ENCODE peak calls at places on chromosomes 3 and 15, in ten cellular contexts. W is adrenal gland, K is fibroblast of pulmonary artery, L is IMR-90, Y is endodermal cell, V is pancreas, Q is esophagus muscularis mucosa, G is GM12864, O is HCT116, C is SK-N-SH. M is an unnamed sample.

GRCh38 chr3:146271180-146271579 is 20.3 kb upstream of the PLSCR4 start:
- DNase-seq in V (no peak), O (no peak), Q (no peak), L (no peak), Y (no peak), C (no peak), W (no peak), K (no peak), G (no peak), M (no peak)

GRCh38 chr3:180870008-180870733 is 42.3 kb upstream of the FXR1 start:
- DNase-seq in G (no peak), O (no peak), Q (no peak), W (no peak), Y (peak), C (no peak), L (no peak), K (peak), V (peak), M (no peak)

GRCh38 chr3:31840252-31840651 is 140.8 kb downstream of the OSBPL10 start:
- DNase-seq in G (no peak), Q (peak), L (no peak), Y (no peak), K (no peak), V (no peak), W (no peak), C (no peak), O (no peak), M (no peak)

GRCh38 chr3:15581471-15582394 is 19.6 kb downstream of the HACL1 start:
- DNase-seq in K (no peak), L (no peak), G (no peak), Q (no peak), V (no peak), C (no peak), W (no peak), Y (no peak), O (no peak), M (no peak)

GRCh38 chr15:42082141-42082540 is 12.2 kb downstream of the PLA2G4D start:
- DNase-seq in Q (no peak), W (no peak), C (no peak), G (no peak), L (no peak), V (peak), Y (no peak), O (no peak), K (no peak), M (no peak)

GRCh38 chr3:25507811-25508210 is 79.7 kb downstream of the RARB start:
- DNase-seq in Q (no peak), O (no peak), Y (no peak), L (no peak), C (no peak), W (no peak), K (no peak), G (no peak), V (no peak), M (no peak)

GRCh38 chr15:52575072-52575471 is 6.2 kb upstream of the ARPP19 start:
- DNase-seq in L (no peak), V (no peak), Y (no peak), W (no peak), Q (no peak), C (no peak), G (no peak), O (no peak), K (no peak), M (no peak)

GRCh38 chr15:80530737-80531365 is 126.7 kb downstream of the ARNT2 start:
- DNase-seq in L (peak), W (no peak), C (no peak), K (peak), V (no peak), Q (peak), Y (no peak), G (no peak), O (no peak), M (no peak)

GRCh38 chr15:66161575-66162118 is 91.9 kb downstream of the MEGF11 start:
- DNase-seq in Q (no peak), O (no peak), K (no peak), L (no peak), G (no peak), W (no peak), V (no peak), Y (no peak), C (no peak), M (no peak)

GRCh38 chr3:141049681-141050080 is 1.5 kb upstream of the SPSB4 start:
- DNase-seq in W (no peak), C (peak), V (no peak), G (no peak), O (no peak), Y (peak), Q (peak), K (no peak), L (no peak), M (peak)

GRCh38 chr3:141050576-141050912 is 603 bp upstream of the SPSB4 start:
- DNase-seq in V (no peak), O (no peak), K (no peak), L (no peak), W (no peak), Q (no peak), C (no peak), Y (peak), G (no peak), M (peak)

GRCh38 chr3:141051641-141052569 is 758 bp downstream of the SPSB4 start:
- DNase-seq in W (no peak), O (no peak), Y (peak), G (no peak), C (peak), V (peak), L (peak), Q (peak), K (no peak), M (no peak)

GRCh38 chr3:141052570-141053069 is 1.5 kb downstream of the SPSB4 start:
- DNase-seq in C (peak), W (no peak), V (peak), G (no peak), L (no peak), Q (peak), K (no peak), O (no peak), Y (peak), M (no peak)

GRCh38 chr3:141050913-141051632 is at the start of gene SPSB4:
- DNase-seq in C (peak), O (peak), K (peak), V (peak), Q (peak), Y (peak), G (no peak), L (peak), W (no peak), M (peak)
- TF ChIP-seq CTCF in C (no peak), O (no peak), K (no peak), V (peak), Q (peak), Y (peak), G (no peak), L (peak), W (peak), M (peak)

GRCh38 chr3:9278498-9278897 is 29.1 kb upstream of the SRGAP3 start:
- DNase-seq in K (no peak), O (no peak), Y (no peak), G (no peak), V (no peak), L (no peak), C (no peak), W (no peak), Q (no peak), M (no peak)

GRCh38 chr3:9278085-9278484 is 28.6 kb upstream of the SRGAP3 start:
- DNase-seq in W (no peak), L (no peak), Q (no peak), V (no peak), O (no peak), Y (no peak), C (no peak), G (no peak), K (no peak), M (no peak)

GRCh38 chr3:9276761-9277370 is 27.4 kb upstream of the SRGAP3 start:
- DNase-seq in C (no peak), O (no peak), G (no peak), Q (no peak), V (no peak), W (no peak), L (no peak), Y (no peak), K (no peak), M (no peak)

GRCh38 chr3:9279959-9280358 is 30.5 kb upstream of the SRGAP3 start:
- DNase-seq in G (no peak), Q (no peak), Y (no peak), C (peak), W (no peak), O (no peak), L (peak), K (no peak), V (no peak), M (no peak)

GRCh38 chr3:9280477-9281219 is 31.2 kb upstream of the SRGAP3 start:
- DNase-seq in V (no peak), K (peak), G (no peak), Y (peak), L (no peak), C (peak), O (no peak), W (no peak), Q (no peak), M (no peak)
- TF ChIP-seq CTCF in V (no peak), K (no peak), G (no peak), Y (no peak), L (no peak), C (no peak), O (no peak), W (no peak), Q (no peak), M (no peak)

GRCh38 chr3:38526792-38527191 is 30.7 kb downstream of the EXOG start:
- DNase-seq in Q (no peak), G (no peak), W (no peak), Y (no peak), K (no peak), L (no peak), C (no peak), V (no peak), O (no peak), M (no peak)

GRCh38 chr3:38532529-38532928 is 36.4 kb downstream of the EXOG start:
- DNase-seq in G (no peak), W (no peak), L (no peak), V (no peak), O (no peak), C (no peak), Y (no peak), Q (no peak), K (no peak), M (no peak)

GRCh38 chr3:38524141-38524739 is 28.1 kb downstream of the EXOG start:
- DNase-seq in W (no peak), V (no peak), Q (no peak), C (no peak), L (peak), K (no peak), Y (no peak), G (no peak), O (no peak), M (no peak)

GRCh38 chr3:38533285-38533994 is 37.3 kb downstream of the EXOG start:
- DNase-seq in L (no peak), V (no peak), W (no peak), Y (peak), G (no peak), Q (peak), O (no peak), C (peak), K (no peak), M (no peak)

GRCh38 chr3:38528457-38528856 is 32.3 kb downstream of the EXOG start:
- DNase-seq in V (no peak), L (no peak), Y (peak), K (no peak), O (no peak), W (no peak), C (peak), G (no peak), Q (no peak), M (no peak)
- TF ChIP-seq CTCF in V (no peak), L (no peak), Y (peak), K (no peak), O (peak), W (no peak), C (no peak), G (no peak), Q (no peak), M (no peak)

DNA sequence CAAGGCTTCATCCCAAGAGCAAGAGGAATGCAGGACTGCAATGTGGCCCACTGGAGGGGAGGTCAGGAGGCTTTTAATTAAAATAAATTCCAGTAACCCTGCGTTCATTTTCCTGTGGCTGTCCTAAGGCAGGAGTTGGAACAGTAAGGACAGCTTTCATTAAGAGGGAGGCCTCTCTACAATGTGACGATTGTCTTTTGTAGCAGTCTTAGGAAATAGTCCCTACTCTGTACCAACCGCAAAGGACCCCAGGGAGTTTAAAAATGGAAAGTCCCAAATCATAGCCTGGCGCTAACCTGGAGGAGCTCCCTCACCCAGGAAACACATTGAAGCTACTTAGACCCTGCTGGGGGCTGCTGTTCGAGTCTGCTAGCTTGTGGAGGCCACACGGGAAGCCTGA is 62.8 kb downstream of the SYNM start:
- DNase-seq in V (no peak), G (no peak), W (no peak), Q (no peak), C (no peak), Y (no peak), L (no peak), O (no peak), K (no peak), M (no peak)
- TF ChIP-seq CTCF in V (no peak), G (no peak), W (no peak), Q (no peak), C (no peak), Y (no peak), L (no peak), O (no peak), K (no peak), M (no peak)

GRCh38 chr3:123072152-123072551 is 5.3 kb downstream of the PDIA5 start:
- DNase-seq in Q (no peak), Y (peak), G (no peak), K (peak), V (no peak), O (no peak), W (peak), C (no peak), L (no peak), M (no peak)

GRCh38 chr3:123071581-123071980 is 4.8 kb downstream of the PDIA5 start:
- DNase-seq in G (no peak), L (no peak), K (no peak), W (no peak), O (no peak), Q (no peak), Y (peak), V (no peak), C (no peak), M (no peak)

GRCh38 chr3:123070471-123070870 is 3.6 kb downstream of the PDIA5 start:
- DNase-seq in V (no peak), Q (no peak), C (peak), G (no peak), L (no peak), W (no peak), Y (peak), O (no peak), K (no peak), M (no peak)

GRCh38 chr3:123072564-123072963 is 5.7 kb downstream of the PDIA5 start:
- DNase-seq in V (no peak), O (no peak), Q (no peak), L (no peak), W (no peak), Y (no peak), C (no peak), G (no peak), K (no peak), M (no peak)

GRCh38 chr3:123071146-123071545 is 4.3 kb downstream of the PDIA5 start:
- DNase-seq in K (peak), V (no peak), L (peak), W (peak), Y (peak), O (no peak), Q (no peak), G (no peak), C (peak), M (no peak)
- TF ChIP-seq CTCF in K (peak), V (no peak), L (peak), W (peak), Y (peak), O (no peak), Q (no peak), G (peak), C (peak), M (no peak)

GRCh38 chr15:63178034-63178433 is 11.4 kb upstream of the RAB8B start:
- DNase-seq in Q (no peak), O (no peak), Y (peak), G (no peak), K (no peak), V (no peak), L (no peak), C (peak), W (no peak), M (no peak)

GRCh38 chr15:63181658-63182057 is 7.7 kb upstream of the RAB8B start:
- DNase-seq in Y (no peak), C (no peak), Q (no peak), K (no peak), G (no peak), V (no peak), O (no peak), W (no peak), L (peak), M (no peak)

GRCh38 chr15:63173116-63173470 is 15.8 kb upstream of the RPS27L start:
- DNase-seq in L (no peak), O (no peak), W (no peak), V (no peak), K (no peak), Y (no peak), C (no peak), Q (no peak), G (no peak), M (no peak)

GRCh38 chr15:63172376-63173115 is 15.3 kb upstream of the RPS27L start:
- DNase-seq in K (no peak), O (no peak), Y (peak), W (no peak), V (no peak), C (no peak), G (no peak), L (no peak), Q (peak), M (no peak)

DNA sequence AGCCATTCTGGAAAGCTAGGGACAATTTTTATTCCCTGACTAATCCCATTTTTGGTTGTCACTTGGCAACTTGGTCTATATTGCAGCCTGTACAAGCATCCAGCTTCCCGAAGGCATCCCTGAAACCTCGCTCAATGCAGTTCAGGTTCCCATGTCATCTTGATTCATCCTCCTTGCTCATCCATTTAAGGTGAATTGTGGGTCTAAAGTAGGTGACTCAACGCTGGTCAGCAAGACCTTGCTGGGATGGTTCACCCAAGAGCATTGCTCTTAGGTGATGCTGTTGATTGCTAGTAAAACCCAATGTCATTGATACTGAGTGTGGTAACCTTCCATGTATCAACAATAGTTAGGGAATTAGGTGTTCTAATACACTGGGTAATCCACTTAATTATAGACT is 13.1 kb upstream of the RAB8B start:
- DNase-seq in Y (no peak), C (no peak), L (peak), K (no peak), O (no peak), V (no peak), W (no peak), Q (no peak), G (no peak), M (no peak)
- TF ChIP-seq CTCF in Y (no peak), C (no peak), L (no peak), K (no peak), O (no peak), V (no peak), W (no peak), Q (no peak), G (no peak), M (no peak)

GRCh38 chr3:126474498-126475410 is 937 bp downstream of the ZXDC start:
- DNase-seq in O (peak), Q (no peak), L (peak), G (no peak), W (peak), Y (peak), C (peak), V (peak), K (peak), M (peak)

GRCh38 chr3:126469479-126469878 is 6.2 kb downstream of the ZXDC start:
- DNase-seq in G (no peak), C (no peak), O (no peak), V (no peak), L (no peak), W (no peak), K (no peak), Y (no peak), Q (no peak), M (no peak)

GRCh38 chr3:126473292-126474168 is 2.2 kb downstream of the ZXDC start:
- DNase-seq in Q (no peak), C (no peak), O (no peak), L (no peak), Y (no peak), V (no peak), W (no peak), K (no peak), G (no peak), M (peak)

GRCh38 chr3:126475411-126476114 is at the start of gene ZXDC:
- DNase-seq in Y (peak), G (peak), L (peak), K (peak), O (peak), V (peak), W (peak), C (peak), Q (peak), M (peak)

DNA sequence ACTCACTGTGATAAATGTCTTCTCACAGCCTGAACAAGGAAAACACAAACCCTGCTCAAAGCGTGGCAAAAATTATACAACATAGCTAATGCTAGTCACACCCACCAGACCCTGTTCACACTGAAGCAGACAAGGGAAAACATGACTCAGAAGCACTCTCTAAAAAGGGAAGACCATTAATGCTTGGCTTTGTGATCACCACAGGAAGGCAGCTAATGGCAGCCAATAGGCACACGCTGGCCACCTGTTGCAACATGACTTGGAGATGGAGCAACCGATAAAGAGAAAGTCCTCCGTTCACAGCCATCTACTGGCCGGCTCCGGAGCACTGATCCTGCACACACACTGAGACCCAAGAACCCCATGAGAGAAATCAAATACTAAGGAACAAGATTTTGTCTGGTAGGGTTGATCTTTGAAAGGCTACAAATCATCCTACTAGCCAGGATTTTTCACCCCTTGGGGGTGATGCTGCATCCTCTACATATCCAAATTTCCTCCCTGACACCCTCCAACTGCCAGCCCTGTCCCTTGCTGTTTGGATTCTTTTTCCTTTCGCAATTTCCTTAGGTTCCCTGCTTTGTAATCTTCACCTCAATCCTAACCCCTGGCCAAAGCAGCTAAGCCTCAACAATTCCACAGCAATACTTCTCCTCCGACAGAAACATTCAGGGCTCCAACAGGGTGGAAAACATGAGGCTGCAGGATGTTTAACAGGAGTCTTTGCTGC is 3.2 kb downstream of the ZXDC start:
- DNase-seq in G (no peak), O (peak), V (peak), Y (no peak), Q (no peak), K (peak), C (no peak), W (peak), L (peak), M (peak)
- TF ChIP-seq CTCF in G (no peak), O (no peak), V (no peak), Y (no peak), Q (no peak), K (no peak), C (no peak), W (no peak), L (no peak), M (no peak)

GRCh38 chr3:20240154-20240883 is 54.3 kb upstream of the SGO1 start:
- DNase-seq in Q (no peak), G (no peak), L (no peak), W (no peak), V (no peak), Y (no peak), K (no peak), C (no peak), O (no peak), M (no peak)

GRCh38 chr3:20250314-20250713 is 64.3 kb upstream of the SGO1 start:
- DNase-seq in Y (no peak), L (no peak), W (no peak), O (no peak), K (no peak), V (no peak), G (no peak), Q (no peak), C (no peak), M (no peak)

GRCh38 chr3:20246662-20247061 is 60.7 kb upstream of the SGO1 start:
- DNase-seq in Y (no peak), C (no peak), K (no peak), V (no peak), L (no peak), Q (no peak), G (no peak), W (no peak), O (no peak), M (no peak)

GRCh38 chr3:20250786-20251185 is 64.8 kb upstream of the SGO1 start:
- DNase-seq in Y (no peak), Q (no peak), C (no peak), L (no peak), G (no peak), K (no peak), W (no peak), O (no peak), V (no peak), M (no peak)

DNA sequence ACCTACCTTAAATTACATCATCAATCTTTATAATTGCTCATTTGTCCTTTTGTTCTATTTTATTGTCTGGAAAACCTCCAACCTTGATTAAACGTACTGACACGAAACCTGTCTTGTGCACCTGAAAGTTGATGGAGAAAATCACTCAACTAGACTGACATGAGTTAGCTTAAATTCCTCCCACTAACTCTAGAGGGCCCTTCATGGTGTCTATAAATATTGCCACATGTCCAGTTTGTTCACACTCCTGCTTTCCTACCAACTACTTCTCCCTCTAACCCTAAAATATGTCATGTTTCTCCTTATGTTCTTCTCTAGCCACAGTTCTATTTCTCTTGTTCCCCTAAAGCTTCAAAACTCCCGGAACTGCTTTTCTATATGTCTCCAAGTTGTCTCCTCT is 59.8 kb upstream of the SGO1 start:
- DNase-seq in O (no peak), C (no peak), Q (no peak), V (no peak), W (no peak), L (no peak), K (no peak), G (no peak), Y (no peak), M (no peak)
- TF ChIP-seq CTCF in O (no peak), C (no peak), Q (no peak), V (no peak), W (no peak), L (no peak), K (no peak), G (no peak), Y (peak), M (no peak)